ENCODE peak calls at places on chromosomes 6 and 20, in seven cellular contexts. One of them, this sample, is unnamed.

GRCh38 chr20:51060301-51060700 is 37.4 kb upstream of the KCNG1 start:
- DNase-seq in stimulated activated CD4-positive, alpha-beta T cell treated with anti-CD3 and anti-CD28 coated beads, Interleukin-15, amount 100 ng/mL, for 1 hour: no peak
- DNase-seq in activated naive CD4-positive, alpha-beta T cell treated with anti-CD3 and anti-CD28 coated beads, Interleukin-2, amount 50 U/mL, for 72 hours: no peak
- DNase-seq in stimulated activated CD8-positive, alpha-beta memory T cell treated with anti-CD3 and anti-CD28 coated beads, Interleukin-15, amount 100 ng/mL, for 4 hours: no peak
- DNase-seq in A172: no peak
- DNase-seq in heart right ventricle: no peak
- DNase-seq in naive thymus-derived CD8-positive, alpha-beta T cell: no peak
- DNase-seq in this sample: no peak

GRCh38 chr6:151690303-151690702 is 117.2 kb upstream of the ESR1 start:
- DNase-seq in A172: peak; percentile 3
- DNase-seq in heart right ventricle: no peak
- DNase-seq in activated naive CD4-positive, alpha-beta T cell treated with anti-CD3 and anti-CD28 coated beads, Interleukin-2, amount 50 U/mL, for 72 hours: no peak
- DNase-seq in stimulated activated CD4-positive, alpha-beta T cell treated with anti-CD3 and anti-CD28 coated beads, Interleukin-15, amount 100 ng/mL, for 1 hour: no peak
- DNase-seq in naive thymus-derived CD8-positive, alpha-beta T cell: no peak
- DNase-seq in stimulated activated CD8-positive, alpha-beta memory T cell treated with anti-CD3 and anti-CD28 coated beads, Interleukin-15, amount 100 ng/mL, for 4 hours: no peak
- DNase-seq in this sample: no peak

GRCh38 chr6:38307730-38308129 is 332.0 kb downstream of the BTBD9 start:
- DNase-seq in A172: no peak
- DNase-seq in naive thymus-derived CD8-positive, alpha-beta T cell: no peak
- DNase-seq in activated naive CD4-positive, alpha-beta T cell treated with anti-CD3 and anti-CD28 coated beads, Interleukin-2, amount 50 U/mL, for 72 hours: no peak
- DNase-seq in stimulated activated CD4-positive, alpha-beta T cell treated with anti-CD3 and anti-CD28 coated beads, Interleukin-15, amount 100 ng/mL, for 1 hour: no peak
- DNase-seq in heart right ventricle: no peak
- DNase-seq in stimulated activated CD8-positive, alpha-beta memory T cell treated with anti-CD3 and anti-CD28 coated beads, Interleukin-15, amount 100 ng/mL, for 4 hours: no peak
- DNase-seq in this sample: no peak

GRCh38 chr20:25043499-25044260 is 14.3 kb downstream of the ACSS1 start:
- DNase-seq in A172: no peak
- DNase-seq in stimulated activated CD4-positive, alpha-beta T cell treated with anti-CD3 and anti-CD28 coated beads, Interleukin-15, amount 100 ng/mL, for 1 hour: no peak
- DNase-seq in activated naive CD4-positive, alpha-beta T cell treated with anti-CD3 and anti-CD28 coated beads, Interleukin-2, amount 50 U/mL, for 72 hours: no peak
- DNase-seq in naive thymus-derived CD8-positive, alpha-beta T cell: no peak
- DNase-seq in stimulated activated CD8-positive, alpha-beta memory T cell treated with anti-CD3 and anti-CD28 coated beads, Interleukin-15, amount 100 ng/mL, for 4 hours: no peak
- DNase-seq in heart right ventricle: no peak
- DNase-seq in this sample: no peak

GRCh38 chr6:10610289-10610688 is 84.1 kb downstream of the C6orf52 start:
- DNase-seq in A172: no peak
- DNase-seq in stimulated activated CD4-positive, alpha-beta T cell treated with anti-CD3 and anti-CD28 coated beads, Interleukin-15, amount 100 ng/mL, for 1 hour: no peak
- DNase-seq in naive thymus-derived CD8-positive, alpha-beta T cell: no peak
- DNase-seq in heart right ventricle: peak; percentile 67
- DNase-seq in activated naive CD4-positive, alpha-beta T cell treated with anti-CD3 and anti-CD28 coated beads, Interleukin-2, amount 50 U/mL, for 72 hours: no peak
- DNase-seq in stimulated activated CD8-positive, alpha-beta memory T cell treated with anti-CD3 and anti-CD28 coated beads, Interleukin-15, amount 100 ng/mL, for 4 hours: no peak
- DNase-seq in this sample: no peak

GRCh38 chr20:57243480-57244220 is 22.8 kb downstream of the BMP7 start:
- DNase-seq in naive thymus-derived CD8-positive, alpha-beta T cell: no peak
- DNase-seq in stimulated activated CD8-positive, alpha-beta memory T cell treated with anti-CD3 and anti-CD28 coated beads, Interleukin-15, amount 100 ng/mL, for 4 hours: no peak
- DNase-seq in A172: no peak
- DNase-seq in heart right ventricle: no peak
- DNase-seq in activated naive CD4-positive, alpha-beta T cell treated with anti-CD3 and anti-CD28 coated beads, Interleukin-2, amount 50 U/mL, for 72 hours: no peak
- DNase-seq in stimulated activated CD4-positive, alpha-beta T cell treated with anti-CD3 and anti-CD28 coated beads, Interleukin-15, amount 100 ng/mL, for 1 hour: no peak
- DNase-seq in this sample: no peak

GRCh38 chr6:4533576-4533975 is 242.6 kb upstream of the CDYL start:
- DNase-seq in A172: no peak
- DNase-seq in stimulated activated CD4-positive, alpha-beta T cell treated with anti-CD3 and anti-CD28 coated beads, Interleukin-15, amount 100 ng/mL, for 1 hour: no peak
- DNase-seq in naive thymus-derived CD8-positive, alpha-beta T cell: no peak
- DNase-seq in heart right ventricle: no peak
- DNase-seq in stimulated activated CD8-positive, alpha-beta memory T cell treated with anti-CD3 and anti-CD28 coated beads, Interleukin-15, amount 100 ng/mL, for 4 hours: no peak
- DNase-seq in activated naive CD4-positive, alpha-beta T cell treated with anti-CD3 and anti-CD28 coated beads, Interleukin-2, amount 50 U/mL, for 72 hours: no peak
- DNase-seq in this sample: no peak

GRCh38 chr6:113120214-113120576 is 737.0 kb upstream of the MARCKS start:
- DNase-seq in naive thymus-derived CD8-positive, alpha-beta T cell: no peak
- DNase-seq in stimulated activated CD4-positive, alpha-beta T cell treated with anti-CD3 and anti-CD28 coated beads, Interleukin-15, amount 100 ng/mL, for 1 hour: no peak
- DNase-seq in activated naive CD4-positive, alpha-beta T cell treated with anti-CD3 and anti-CD28 coated beads, Interleukin-2, amount 50 U/mL, for 72 hours: no peak
- DNase-seq in stimulated activated CD8-positive, alpha-beta memory T cell treated with anti-CD3 and anti-CD28 coated beads, Interleukin-15, amount 100 ng/mL, for 4 hours: no peak
- DNase-seq in A172: peak; percentile 87
- DNase-seq in heart right ventricle: no peak
- DNase-seq in this sample: no peak

GRCh38 chr6:143123081-143123480 is 62.4 kb downstream of the AIG1 start:
- DNase-seq in stimulated activated CD4-positive, alpha-beta T cell treated with anti-CD3 and anti-CD28 coated beads, Interleukin-15, amount 100 ng/mL, for 1 hour: no peak
- DNase-seq in A172: no peak
- DNase-seq in naive thymus-derived CD8-positive, alpha-beta T cell: no peak
- DNase-seq in activated naive CD4-positive, alpha-beta T cell treated with anti-CD3 and anti-CD28 coated beads, Interleukin-2, amount 50 U/mL, for 72 hours: no peak
- DNase-seq in heart right ventricle: no peak
- DNase-seq in stimulated activated CD8-positive, alpha-beta memory T cell treated with anti-CD3 and anti-CD28 coated beads, Interleukin-15, amount 100 ng/mL, for 4 hours: no peak
- DNase-seq in this sample: no peak

GRCh38 chr20:58524814-58525213 is 9.6 kb upstream of the APCDD1L start:
- DNase-seq in heart right ventricle: no peak
- DNase-seq in activated naive CD4-positive, alpha-beta T cell treated with anti-CD3 and anti-CD28 coated beads, Interleukin-2, amount 50 U/mL, for 72 hours: no peak
- DNase-seq in stimulated activated CD4-positive, alpha-beta T cell treated with anti-CD3 and anti-CD28 coated beads, Interleukin-15, amount 100 ng/mL, for 1 hour: no peak
- DNase-seq in stimulated activated CD8-positive, alpha-beta memory T cell treated with anti-CD3 and anti-CD28 coated beads, Interleukin-15, amount 100 ng/mL, for 4 hours: no peak
- DNase-seq in A172: peak; percentile 85
- DNase-seq in naive thymus-derived CD8-positive, alpha-beta T cell: no peak
- DNase-seq in this sample: no peak

GRCh38 chr20:58113706-58114105 is 114.7 kb downstream of the ANKRD60 start:
- DNase-seq in activated naive CD4-positive, alpha-beta T cell treated with anti-CD3 and anti-CD28 coated beads, Interleukin-2, amount 50 U/mL, for 72 hours: no peak
- DNase-seq in stimulated activated CD8-positive, alpha-beta memory T cell treated with anti-CD3 and anti-CD28 coated beads, Interleukin-15, amount 100 ng/mL, for 4 hours: no peak
- DNase-seq in stimulated activated CD4-positive, alpha-beta T cell treated with anti-CD3 and anti-CD28 coated beads, Interleukin-15, amount 100 ng/mL, for 1 hour: no peak
- DNase-seq in naive thymus-derived CD8-positive, alpha-beta T cell: no peak
- DNase-seq in A172: no peak
- DNase-seq in heart right ventricle: no peak
- DNase-seq in this sample: no peak

GRCh38 chr6:136920858-136921520 is 1.1 kb upstream of the SLC35D3 start:
- DNase-seq in stimulated activated CD4-positive, alpha-beta T cell treated with anti-CD3 and anti-CD28 coated beads, Interleukin-15, amount 100 ng/mL, for 1 hour: no peak
- DNase-seq in heart right ventricle: no peak
- DNase-seq in activated naive CD4-positive, alpha-beta T cell treated with anti-CD3 and anti-CD28 coated beads, Interleukin-2, amount 50 U/mL, for 72 hours: no peak
- DNase-seq in A172: no peak
- DNase-seq in naive thymus-derived CD8-positive, alpha-beta T cell: no peak
- DNase-seq in stimulated activated CD8-positive, alpha-beta memory T cell treated with anti-CD3 and anti-CD28 coated beads, Interleukin-15, amount 100 ng/mL, for 4 hours: no peak
- DNase-seq in this sample: no peak

GRCh38 chr20:5511930-5512329 is 195.2 kb upstream of the PROKR2 start:
- DNase-seq in naive thymus-derived CD8-positive, alpha-beta T cell: no peak
- DNase-seq in heart right ventricle: no peak
- DNase-seq in activated naive CD4-positive, alpha-beta T cell treated with anti-CD3 and anti-CD28 coated beads, Interleukin-2, amount 50 U/mL, for 72 hours: no peak
- DNase-seq in stimulated activated CD8-positive, alpha-beta memory T cell treated with anti-CD3 and anti-CD28 coated beads, Interleukin-15, amount 100 ng/mL, for 4 hours: no peak
- DNase-seq in A172: no peak
- DNase-seq in stimulated activated CD4-positive, alpha-beta T cell treated with anti-CD3 and anti-CD28 coated beads, Interleukin-15, amount 100 ng/mL, for 1 hour: no peak
- DNase-seq in this sample: no peak

GRCh38 chr6:145651988-145652387 is 83.3 kb downstream of the EPM2A start:
- DNase-seq in heart right ventricle: no peak
- DNase-seq in activated naive CD4-positive, alpha-beta T cell treated with anti-CD3 and anti-CD28 coated beads, Interleukin-2, amount 50 U/mL, for 72 hours: no peak
- DNase-seq in stimulated activated CD4-positive, alpha-beta T cell treated with anti-CD3 and anti-CD28 coated beads, Interleukin-15, amount 100 ng/mL, for 1 hour: no peak
- DNase-seq in stimulated activated CD8-positive, alpha-beta memory T cell treated with anti-CD3 and anti-CD28 coated beads, Interleukin-15, amount 100 ng/mL, for 4 hours: no peak
- DNase-seq in naive thymus-derived CD8-positive, alpha-beta T cell: no peak
- DNase-seq in A172: no peak
- DNase-seq in this sample: no peak

GRCh38 chr6:134550604-134551003 is 232.7 kb upstream of the SGK1 start:
- DNase-seq in stimulated activated CD8-positive, alpha-beta memory T cell treated with anti-CD3 and anti-CD28 coated beads, Interleukin-15, amount 100 ng/mL, for 4 hours: no peak
- DNase-seq in stimulated activated CD4-positive, alpha-beta T cell treated with anti-CD3 and anti-CD28 coated beads, Interleukin-15, amount 100 ng/mL, for 1 hour: no peak
- DNase-seq in heart right ventricle: peak; percentile 38
- DNase-seq in activated naive CD4-positive, alpha-beta T cell treated with anti-CD3 and anti-CD28 coated beads, Interleukin-2, amount 50 U/mL, for 72 hours: no peak
- DNase-seq in A172: peak; percentile 75
- DNase-seq in naive thymus-derived CD8-positive, alpha-beta T cell: no peak
- DNase-seq in this sample: no peak

GRCh38 chr6:44828780-44829179 is 441.3 kb downstream of the CDC5L start:
- DNase-seq in stimulated activated CD4-positive, alpha-beta T cell treated with anti-CD3 and anti-CD28 coated beads, Interleukin-15, amount 100 ng/mL, for 1 hour: no peak
- DNase-seq in stimulated activated CD8-positive, alpha-beta memory T cell treated with anti-CD3 and anti-CD28 coated beads, Interleukin-15, amount 100 ng/mL, for 4 hours: no peak
- DNase-seq in naive thymus-derived CD8-positive, alpha-beta T cell: no peak
- DNase-seq in heart right ventricle: no peak
- DNase-seq in activated naive CD4-positive, alpha-beta T cell treated with anti-CD3 and anti-CD28 coated beads, Interleukin-2, amount 50 U/mL, for 72 hours: no peak
- DNase-seq in A172: no peak
- DNase-seq in this sample: no peak

GRCh38 chr20:62596486-62596885 is 45.8 kb upstream of the SLCO4A1 start:
- DNase-seq in stimulated activated CD8-positive, alpha-beta memory T cell treated with anti-CD3 and anti-CD28 coated beads, Interleukin-15, amount 100 ng/mL, for 4 hours: no peak
- DNase-seq in heart right ventricle: no peak
- DNase-seq in A172: no peak
- DNase-seq in stimulated activated CD4-positive, alpha-beta T cell treated with anti-CD3 and anti-CD28 coated beads, Interleukin-15, amount 100 ng/mL, for 1 hour: no peak
- DNase-seq in activated naive CD4-positive, alpha-beta T cell treated with anti-CD3 and anti-CD28 coated beads, Interleukin-2, amount 50 U/mL, for 72 hours: no peak
- DNase-seq in naive thymus-derived CD8-positive, alpha-beta T cell: no peak
- DNase-seq in this sample: no peak

GRCh38 chr6:1390805-1391511 is 1.6 kb downstream of the FOXF2 start:
- DNase-seq in A172: no peak
- DNase-seq in activated naive CD4-positive, alpha-beta T cell treated with anti-CD3 and anti-CD28 coated beads, Interleukin-2, amount 50 U/mL, for 72 hours: no peak
- DNase-seq in stimulated activated CD8-positive, alpha-beta memory T cell treated with anti-CD3 and anti-CD28 coated beads, Interleukin-15, amount 100 ng/mL, for 4 hours: no peak
- DNase-seq in heart right ventricle: no peak
- DNase-seq in stimulated activated CD4-positive, alpha-beta T cell treated with anti-CD3 and anti-CD28 coated beads, Interleukin-15, amount 100 ng/mL, for 1 hour: no peak
- DNase-seq in naive thymus-derived CD8-positive, alpha-beta T cell: no peak
- DNase-seq in this sample: no peak

GRCh38 chr20:46688151-46689081 is 828 bp downstream of the TP53RK start:
- DNase-seq in heart right ventricle: no peak
- DNase-seq in activated naive CD4-positive, alpha-beta T cell treated with anti-CD3 and anti-CD28 coated beads, Interleukin-2, amount 50 U/mL, for 72 hours: no peak
- DNase-seq in A172: peak; percentile 11
- DNase-seq in stimulated activated CD8-positive, alpha-beta memory T cell treated with anti-CD3 and anti-CD28 coated beads, Interleukin-15, amount 100 ng/mL, for 4 hours: no peak
- DNase-seq in naive thymus-derived CD8-positive, alpha-beta T cell: no peak
- DNase-seq in stimulated activated CD4-positive, alpha-beta T cell treated with anti-CD3 and anti-CD28 coated beads, Interleukin-15, amount 100 ng/mL, for 1 hour: no peak
- DNase-seq in this sample: no peak

GRCh38 chr6:160882019-160882418 is 109.5 kb upstream of the MAP3K4 start:
- DNase-seq in stimulated activated CD4-positive, alpha-beta T cell treated with anti-CD3 and anti-CD28 coated beads, Interleukin-15, amount 100 ng/mL, for 1 hour: no peak
- DNase-seq in naive thymus-derived CD8-positive, alpha-beta T cell: no peak
- DNase-seq in heart right ventricle: no peak
- DNase-seq in stimulated activated CD8-positive, alpha-beta memory T cell treated with anti-CD3 and anti-CD28 coated beads, Interleukin-15, amount 100 ng/mL, for 4 hours: no peak
- DNase-seq in activated naive CD4-positive, alpha-beta T cell treated with anti-CD3 and anti-CD28 coated beads, Interleukin-2, amount 50 U/mL, for 72 hours: no peak
- DNase-seq in A172: no peak
- DNase-seq in this sample: no peak

GRCh38 chr6:118372413-118372812 is 175.7 kb upstream of the PLN start:
- DNase-seq in A172: peak; percentile 48
- DNase-seq in stimulated activated CD8-positive, alpha-beta memory T cell treated with anti-CD3 and anti-CD28 coated beads, Interleukin-15, amount 100 ng/mL, for 4 hours: no peak
- DNase-seq in stimulated activated CD4-positive, alpha-beta T cell treated with anti-CD3 and anti-CD28 coated beads, Interleukin-15, amount 100 ng/mL, for 1 hour: no peak
- DNase-seq in heart right ventricle: peak; percentile 77
- DNase-seq in activated naive CD4-positive, alpha-beta T cell treated with anti-CD3 and anti-CD28 coated beads, Interleukin-2, amount 50 U/mL, for 72 hours: no peak
- DNase-seq in naive thymus-derived CD8-positive, alpha-beta T cell: no peak
- DNase-seq in this sample: no peak

GRCh38 chr6:77715588-77715987 is 62.7 kb downstream of the MEI4 start:
- DNase-seq in A172: no peak
- DNase-seq in heart right ventricle: no peak
- DNase-seq in activated naive CD4-positive, alpha-beta T cell treated with anti-CD3 and anti-CD28 coated beads, Interleukin-2, amount 50 U/mL, for 72 hours: no peak
- DNase-seq in stimulated activated CD4-positive, alpha-beta T cell treated with anti-CD3 and anti-CD28 coated beads, Interleukin-15, amount 100 ng/mL, for 1 hour: no peak
- DNase-seq in naive thymus-derived CD8-positive, alpha-beta T cell: no peak
- DNase-seq in stimulated activated CD8-positive, alpha-beta memory T cell treated with anti-CD3 and anti-CD28 coated beads, Interleukin-15, amount 100 ng/mL, for 4 hours: no peak
- DNase-seq in this sample: no peak

GRCh38 chr20:19528286-19529030 is 229.6 kb upstream of the RIN2 start:
- DNase-seq in stimulated activated CD4-positive, alpha-beta T cell treated with anti-CD3 and anti-CD28 coated beads, Interleukin-15, amount 100 ng/mL, for 1 hour: no peak
- DNase-seq in A172: no peak
- DNase-seq in stimulated activated CD8-positive, alpha-beta memory T cell treated with anti-CD3 and anti-CD28 coated beads, Interleukin-15, amount 100 ng/mL, for 4 hours: no peak
- DNase-seq in heart right ventricle: no peak
- DNase-seq in activated naive CD4-positive, alpha-beta T cell treated with anti-CD3 and anti-CD28 coated beads, Interleukin-2, amount 50 U/mL, for 72 hours: no peak
- DNase-seq in naive thymus-derived CD8-positive, alpha-beta T cell: no peak
- DNase-seq in this sample: no peak

GRCh38 chr6:169406794-169407193 is 153.1 kb upstream of the THBS2 start:
- DNase-seq in A172: no peak
- DNase-seq in activated naive CD4-positive, alpha-beta T cell treated with anti-CD3 and anti-CD28 coated beads, Interleukin-2, amount 50 U/mL, for 72 hours: no peak
- DNase-seq in heart right ventricle: no peak
- DNase-seq in stimulated activated CD4-positive, alpha-beta T cell treated with anti-CD3 and anti-CD28 coated beads, Interleukin-15, amount 100 ng/mL, for 1 hour: no peak
- DNase-seq in naive thymus-derived CD8-positive, alpha-beta T cell: no peak
- DNase-seq in stimulated activated CD8-positive, alpha-beta memory T cell treated with anti-CD3 and anti-CD28 coated beads, Interleukin-15, amount 100 ng/mL, for 4 hours: no peak
- DNase-seq in this sample: no peak

GRCh38 chr6:6438286-6438685 is 117.8 kb upstream of the F13A1 start:
- DNase-seq in activated naive CD4-positive, alpha-beta T cell treated with anti-CD3 and anti-CD28 coated beads, Interleukin-2, amount 50 U/mL, for 72 hours: no peak
- DNase-seq in naive thymus-derived CD8-positive, alpha-beta T cell: no peak
- DNase-seq in heart right ventricle: no peak
- DNase-seq in stimulated activated CD8-positive, alpha-beta memory T cell treated with anti-CD3 and anti-CD28 coated beads, Interleukin-15, amount 100 ng/mL, for 4 hours: no peak
- DNase-seq in A172: no peak
- DNase-seq in stimulated activated CD4-positive, alpha-beta T cell treated with anti-CD3 and anti-CD28 coated beads, Interleukin-15, amount 100 ng/mL, for 1 hour: no peak
- DNase-seq in this sample: no peak